ENCODE peak calls at places on chromosome 1, in six cellular contexts. P, O, H, D, R and B are unnamed samples.

GRCh38 chr1:212671342-212672031 is 28.2 kb downstream of the BATF3 start:
- DNase-seq in P (peak; percentile 32), O (peak; percentile 44), H (peak; percentile 36), D (peak; percentile 31), R (peak; percentile 44), B (peak; percentile 77)

GRCh38 chr1:239212841-239213240 is 173.5 kb upstream of the CHRM3 start:
- DNase-seq in P (no peak), O (no peak), H (no peak), D (no peak), R (no peak), B (peak; percentile 75)

GRCh38 chr1:55305735-55306134 is 90.6 kb upstream of the USP24 start:
- DNase-seq in P (no peak), O (peak; percentile 37), H (no peak), D (peak; percentile 47), R (no peak), B (no peak)

GRCh38 chr1:76640092-76640491 is 227.2 kb upstream of the ST6GALNAC5 start:
- DNase-seq in P (no peak), O (peak; percentile 69), H (no peak), D (peak; percentile 52), R (no peak), B (no peak)

GRCh38 chr1:201348211-201348566 is 29.3 kb downstream of the TNNT2 start:
- DNase-seq in P (no peak), O (peak; percentile 35), H (no peak), D (peak; percentile 74), R (peak; percentile 43), B (peak; percentile 19)

GRCh38 chr1:7335224-7335879 is 435.7 kb upstream of the VAMP3 start:
- DNase-seq in P (no peak), O (no peak), H (no peak), D (peak; percentile 13), R (no peak), B (no peak)

GRCh38 chr1:201206152-201206551 is 15.5 kb downstream of the IGFN1 start:
- DNase-seq in P (no peak), O (no peak), H (no peak), D (no peak), R (no peak), B (no peak)

GRCh38 chr1:30425046-30425445 is 298.3 kb downstream of the MATN1 start:
- DNase-seq in P (no peak), O (no peak), H (no peak), D (no peak), R (no peak), B (no peak)

GRCh38 chr1:162168261-162168660 is 98.8 kb downstream of the NOS1AP start:
- DNase-seq in P (no peak), O (no peak), H (no peak), D (peak; percentile 43), R (peak; percentile 30), B (no peak)

GRCh38 chr1:98323906-98324358 is 337.6 kb upstream of the SNX7 start:
- DNase-seq in P (no peak), O (peak; percentile 98), H (no peak), D (peak; percentile 99), R (peak; percentile 25), B (no peak)

GRCh38 chr1:218468707-218469106 is 123.6 kb downstream of the TGFB2 start:
- DNase-seq in P (no peak), O (no peak), H (no peak), D (no peak), R (no peak), B (no peak)

GRCh38 chr1:17587693-17588047 is 48.2 kb downstream of the ARHGEF10L start:
- DNase-seq in P (no peak), O (peak; percentile 99), H (no peak), D (peak; percentile 55), R (no peak), B (no peak)

GRCh38 chr1:245317253-245317652 is 162.5 kb downstream of the KIF26B start:
- DNase-seq in P (no peak), O (no peak), H (no peak), D (no peak), R (no peak), B (no peak)

GRCh38 chr1:245326396-245326795 is 171.6 kb downstream of the KIF26B start:
- DNase-seq in P (no peak), O (no peak), H (no peak), D (no peak), R (no peak), B (no peak)

GRCh38 chr1:245327842-245328241 is 173.1 kb downstream of the KIF26B start:
- DNase-seq in P (no peak), O (no peak), H (no peak), D (no peak), R (no peak), B (no peak)

GRCh38 chr1:245319161-245319560 is 164.4 kb downstream of the KIF26B start:
- DNase-seq in P (no peak), O (no peak), H (no peak), D (no peak), R (no peak), B (no peak)

DNA sequence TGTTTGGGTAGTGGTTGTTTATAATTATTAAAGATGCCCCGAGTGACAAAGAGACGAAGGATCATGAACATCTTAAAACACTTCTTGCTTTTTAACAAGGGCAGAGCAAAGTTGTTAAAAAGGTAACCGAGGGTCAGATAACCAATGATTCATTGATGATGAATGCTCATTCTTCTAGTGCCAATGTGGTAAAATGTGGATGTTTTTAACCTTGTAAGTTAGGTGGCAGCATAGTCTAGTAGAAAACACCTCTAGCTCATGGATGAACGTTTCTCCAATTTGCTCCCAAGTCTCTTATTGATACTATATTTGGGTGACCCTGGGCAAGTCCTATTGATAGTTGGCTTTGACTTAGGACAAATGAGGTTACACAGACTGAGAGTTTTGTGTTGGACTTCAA is 167.9 kb downstream of the KIF26B start:
- DNase-seq in P (no peak), O (peak; percentile 36), H (no peak), D (no peak), R (no peak), B (no peak)
- TF ChIP-seq CTCF in P (no peak), O (no peak), H (no peak), D (no peak), R (no peak), B (no peak)

DNA sequence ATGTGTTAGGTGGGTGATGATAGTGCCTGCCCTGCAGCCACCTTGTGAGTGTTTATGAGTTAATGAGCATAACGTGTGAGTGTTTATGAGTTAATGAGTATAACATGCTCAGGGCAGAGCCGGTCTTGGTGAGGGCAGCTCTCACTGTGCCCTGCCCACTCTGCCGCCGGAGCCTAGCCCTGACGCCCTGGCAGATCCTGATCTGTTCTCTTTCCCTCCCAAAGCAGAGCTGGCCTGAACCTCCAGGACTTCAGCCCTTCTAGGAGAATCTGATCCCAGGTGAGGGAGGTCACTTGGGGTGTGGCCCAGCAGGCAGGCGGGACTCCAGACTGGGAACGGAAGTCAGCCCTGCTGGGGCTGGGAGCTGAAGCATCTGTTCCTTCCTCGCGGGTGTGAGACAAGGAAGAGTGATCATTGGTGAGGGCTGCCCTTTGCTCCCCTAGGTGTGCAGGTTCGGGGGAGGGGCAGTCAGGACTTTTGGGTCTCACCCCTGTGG is 5.7 kb downstream of the FBLIM1 start:
- DNase-seq in P (no peak), O (no peak), H (no peak), D (no peak), R (no peak), B (no peak)
- H3K4me3 ChIP-seq in P (no peak overlapping the region), O (no peak overlapping the region), H (no peak overlapping the region), D (no peak overlapping the region), R (no peak overlapping the region), B (no peak overlapping the region)

GRCh38 chr1:47931395-47931794 is 65.8 kb downstream of the TRABD2B start:
- DNase-seq in P (no peak), O (no peak), H (no peak), D (peak; percentile 18), R (no peak), B (no peak)
- TF ChIP-seq CTCF in P (peak; percentile 17), O (no peak), H (no peak), D (peak; percentile 36), R (peak; percentile 21), B (no peak)

GRCh38 chr1:110961902-110962301 is 1.8 kb downstream of the LRIF1 start:
- DNase-seq in P (no peak), O (no peak), H (no peak), D (no peak), R (no peak), B (no peak)
- H3K4me3 ChIP-seq in P (peak overlapping the region; percentile 75), O (no peak overlapping the region), H (no peak overlapping the region), D (no peak overlapping the region), R (no peak overlapping the region), B (peak overlapping the region; percentile 86)

GRCh38 chr1:178738780-178739179 is 13.7 kb downstream of the RALGPS2 start:
- DNase-seq in P (no peak), O (no peak), H (no peak), D (no peak), R (no peak), B (no peak)

GRCh38 chr1:178739285-178740045 is 14.4 kb downstream of the RALGPS2 start:
- DNase-seq in P (no peak), O (peak; percentile 53), H (no peak), D (peak; percentile 40), R (no peak), B (no peak)

DNA sequence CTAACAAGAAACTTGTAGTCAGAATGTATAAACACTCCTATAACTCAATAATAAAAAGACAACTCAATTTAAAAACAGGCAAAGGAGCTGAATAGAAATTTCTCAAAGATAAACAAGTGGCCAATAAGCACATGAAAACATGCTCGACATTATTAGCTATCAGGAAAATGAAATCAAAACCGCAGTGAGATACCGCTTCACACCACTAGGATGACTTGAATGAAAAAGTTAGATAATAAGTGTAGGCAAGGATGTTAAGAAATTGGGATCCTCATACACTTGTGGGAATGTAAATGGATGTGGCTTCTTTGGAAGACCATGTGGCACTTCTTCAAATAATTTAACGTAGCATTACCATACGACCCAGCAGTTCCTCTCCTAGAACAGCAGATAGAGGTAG is 8.9 kb downstream of the RALGPS2 start:
- DNase-seq in P (no peak), O (no peak), H (no peak), D (no peak), R (no peak), B (no peak)
- TF ChIP-seq CTCF in P (peak; percentile 35), O (no peak), H (no peak), D (peak; percentile 34), R (no peak), B (peak; percentile 10)

DNA sequence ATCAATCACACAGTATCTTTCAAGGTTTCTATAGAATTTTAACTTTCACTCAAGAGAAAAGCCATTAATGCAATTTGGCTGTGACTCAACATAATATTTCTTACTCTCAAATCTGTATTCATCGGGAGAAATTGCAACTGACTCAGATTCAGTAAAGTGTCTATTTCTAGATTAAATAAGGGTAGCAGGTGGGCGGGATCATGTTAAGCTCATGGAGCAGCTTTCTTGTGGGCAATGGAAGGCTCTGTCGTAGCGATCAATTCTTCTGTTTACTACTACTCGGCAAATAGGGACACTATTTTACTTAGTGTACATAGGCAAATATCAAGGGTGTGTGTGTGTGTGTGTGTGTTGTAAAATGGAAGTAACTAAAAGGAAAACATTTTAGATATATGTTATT is 423.6 kb upstream of the NEGR1 start:
- DNase-seq in P (no peak), O (no peak), H (no peak), D (no peak), R (no peak), B (no peak)
- H3K4me3 ChIP-seq in P (no peak overlapping the region), O (no peak overlapping the region), H (no peak overlapping the region), D (no peak overlapping the region), R (no peak overlapping the region), B (no peak overlapping the region)

DNA sequence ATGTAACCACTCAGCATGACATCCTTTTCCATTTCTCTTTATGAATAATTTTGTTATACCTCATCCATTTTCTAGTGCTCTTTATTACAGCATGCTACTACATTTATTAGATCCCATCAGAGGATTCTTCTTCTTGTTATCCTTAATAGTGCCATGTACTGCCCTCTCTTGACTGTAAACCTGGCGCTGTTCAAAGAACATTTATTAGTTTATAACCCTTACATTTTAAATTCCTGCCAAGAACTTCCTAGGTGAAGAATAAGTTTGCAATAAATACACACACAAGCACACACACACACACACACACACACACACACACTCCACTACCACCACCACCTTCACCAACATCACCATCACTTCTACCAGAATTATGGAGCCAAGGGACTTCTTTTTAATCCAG is 556.6 kb downstream of the LMO4 start:
- DNase-seq in P (no peak), O (no peak), H (no peak), D (no peak), R (no peak), B (no peak)
- TF ChIP-seq CTCF in P (no peak), O (no peak), H (no peak), D (no peak), R (no peak), B (no peak)